ENCODE peak calls at places on chromosomes 1 and 21, in eight cellular contexts. One of them, this sample, is unnamed.

GRCh38 chr1:8889103-8889846 is 10.8 kb upstream of the ENO1 start:
- DNase-seq in ovary: no peak
- DNase-seq in HCT116: no peak
- DNase-seq in lower lobe of right lung: peak
- DNase-seq in PC-3: no peak
- DNase-seq in pancreas: no peak
- DNase-seq in left lung: no peak
- DNase-seq in AG04450: no peak
- DNase-seq in this sample: no peak

GRCh38 chr1:97759078-97759477 is 161.8 kb downstream of the DPYD start:
- DNase-seq in ovary: no peak
- DNase-seq in HCT116: no peak
- DNase-seq in lower lobe of right lung: no peak
- DNase-seq in PC-3: no peak
- DNase-seq in pancreas: no peak
- DNase-seq in left lung: no peak
- DNase-seq in AG04450: no peak
- DNase-seq in this sample: no peak

GRCh38 chr1:18836654-18837053 is 22.8 kb downstream of the TAS1R2 start:
- DNase-seq in ovary: no peak
- DNase-seq in HCT116: peak
- DNase-seq in lower lobe of right lung: no peak
- DNase-seq in PC-3: no peak
- DNase-seq in pancreas: no peak
- DNase-seq in left lung: no peak
- DNase-seq in AG04450: no peak
- DNase-seq in this sample: no peak

GRCh38 chr1:148373236-148373935 is 109.7 kb downstream of the PPIAL4G start:
- DNase-seq in ovary: no peak
- DNase-seq in HCT116: no peak
- DNase-seq in lower lobe of right lung: no peak
- DNase-seq in PC-3: no peak
- DNase-seq in pancreas: no peak
- DNase-seq in left lung: no peak
- DNase-seq in AG04450: no peak
- DNase-seq in this sample: no peak

GRCh38 chr21:35274090-35274489 is 225.0 kb upstream of the RUNX1 start:
- DNase-seq in ovary: no peak
- DNase-seq in HCT116: no peak
- DNase-seq in lower lobe of right lung: no peak
- DNase-seq in PC-3: no peak
- DNase-seq in pancreas: no peak
- DNase-seq in left lung: no peak
- DNase-seq in AG04450: no peak
- DNase-seq in this sample: no peak

GRCh38 chr1:109714661-109715372 is 2.8 kb downstream of the GSTM5 start:
- DNase-seq in ovary: no peak
- DNase-seq in HCT116: no peak
- DNase-seq in lower lobe of right lung: no peak
- DNase-seq in PC-3: no peak
- DNase-seq in pancreas: no peak
- DNase-seq in left lung: no peak
- DNase-seq in AG04450: no peak
- DNase-seq in this sample: no peak

GRCh38 chr1:200245492-200245891 is 164.3 kb downstream of the ZNF281 start:
- DNase-seq in ovary: no peak
- DNase-seq in HCT116: no peak
- DNase-seq in lower lobe of right lung: no peak
- DNase-seq in PC-3: peak
- DNase-seq in pancreas: peak
- DNase-seq in left lung: no peak
- DNase-seq in AG04450: no peak
- DNase-seq in this sample: no peak

GRCh38 chr1:115679141-115679611 is 37.4 kb downstream of the VANGL1 start:
- DNase-seq in ovary: peak
- DNase-seq in HCT116: no peak
- DNase-seq in lower lobe of right lung: no peak
- DNase-seq in PC-3: peak
- DNase-seq in pancreas: no peak
- DNase-seq in left lung: no peak
- DNase-seq in AG04450: peak
- DNase-seq in this sample: no peak

GRCh38 chr1:228082975-228083870 is 715 bp downstream of the ARF1 start:
- DNase-seq in ovary: peak
- DNase-seq in HCT116: no peak
- DNase-seq in lower lobe of right lung: peak
- DNase-seq in PC-3: peak
- DNase-seq in pancreas: peak
- DNase-seq in left lung: peak
- DNase-seq in AG04450: no peak
- DNase-seq in this sample: peak

GRCh38 chr1:147080671-147081394 is 91.4 kb downstream of the PRKAB2 start:
- DNase-seq in ovary: no peak
- DNase-seq in HCT116: no peak
- DNase-seq in lower lobe of right lung: no peak
- DNase-seq in PC-3: no peak
- DNase-seq in pancreas: no peak
- DNase-seq in left lung: no peak
- DNase-seq in AG04450: no peak
- DNase-seq in this sample: no peak

GRCh38 chr1:7040969-7041368 is 255.7 kb downstream of the CAMTA1 start:
- DNase-seq in ovary: no peak
- DNase-seq in HCT116: no peak
- DNase-seq in lower lobe of right lung: no peak
- DNase-seq in PC-3: no peak
- DNase-seq in pancreas: no peak
- DNase-seq in left lung: no peak
- DNase-seq in AG04450: no peak
- DNase-seq in this sample: no peak

GRCh38 chr1:45306319-45306718 is 20.4 kb upstream of the HPDL start:
- DNase-seq in ovary: no peak
- DNase-seq in HCT116: no peak
- DNase-seq in lower lobe of right lung: no peak
- DNase-seq in PC-3: peak
- DNase-seq in pancreas: no peak
- DNase-seq in left lung: no peak
- DNase-seq in AG04450: no peak
- DNase-seq in this sample: no peak

GRCh38 chr1:208834346-208835081 is 590.3 kb upstream of the PLXNA2 start:
- DNase-seq in ovary: no peak
- DNase-seq in HCT116: no peak
- DNase-seq in lower lobe of right lung: no peak
- DNase-seq in PC-3: no peak
- DNase-seq in pancreas: no peak
- DNase-seq in left lung: no peak
- DNase-seq in AG04450: no peak
- DNase-seq in this sample: no peak

GRCh38 chr1:199574949-199575348 is 452.6 kb upstream of the NR5A2 start:
- DNase-seq in ovary: no peak
- DNase-seq in HCT116: no peak
- DNase-seq in lower lobe of right lung: no peak
- DNase-seq in PC-3: no peak
- DNase-seq in pancreas: no peak
- DNase-seq in left lung: no peak
- DNase-seq in AG04450: no peak
- DNase-seq in this sample: no peak

GRCh38 chr1:7538849-7539771 is 232.0 kb upstream of the VAMP3 start:
- DNase-seq in ovary: no peak
- DNase-seq in HCT116: no peak
- DNase-seq in lower lobe of right lung: peak
- DNase-seq in PC-3: no peak
- DNase-seq in pancreas: no peak
- DNase-seq in left lung: no peak
- DNase-seq in AG04450: no peak
- DNase-seq in this sample: no peak

GRCh38 chr1:189805735-189806134 is 671.9 kb downstream of the BRINP3 start:
- DNase-seq in ovary: no peak
- DNase-seq in HCT116: no peak
- DNase-seq in lower lobe of right lung: no peak
- DNase-seq in PC-3: no peak
- DNase-seq in pancreas: no peak
- DNase-seq in left lung: no peak
- DNase-seq in AG04450: no peak
- DNase-seq in this sample: no peak

GRCh38 chr21:24290151-24290833 is 1317.0 kb downstream of the MRPL39 start:
- DNase-seq in ovary: no peak
- DNase-seq in HCT116: no peak
- DNase-seq in lower lobe of right lung: no peak
- DNase-seq in PC-3: no peak
- DNase-seq in pancreas: no peak
- DNase-seq in left lung: no peak
- DNase-seq in AG04450: no peak
- DNase-seq in this sample: no peak

GRCh38 chr1:39666772-39667171 is 5.1 kb downstream of the NT5C1A start:
- DNase-seq in ovary: no peak
- DNase-seq in HCT116: no peak
- DNase-seq in lower lobe of right lung: no peak
- DNase-seq in PC-3: no peak
- DNase-seq in pancreas: no peak
- DNase-seq in left lung: no peak
- DNase-seq in AG04450: no peak
- DNase-seq in this sample: no peak

GRCh38 chr1:241362350-241362749 is 5.3 kb upstream of the RGS7 start:
- DNase-seq in ovary: no peak
- DNase-seq in HCT116: no peak
- DNase-seq in lower lobe of right lung: no peak
- DNase-seq in PC-3: no peak
- DNase-seq in pancreas: no peak
- DNase-seq in left lung: no peak
- DNase-seq in AG04450: no peak
- DNase-seq in this sample: no peak

GRCh38 chr1:84505167-84506001 is 802 bp upstream of the SPATA1 start:
- DNase-seq in ovary: no peak
- DNase-seq in HCT116: no peak
- DNase-seq in lower lobe of right lung: no peak
- DNase-seq in PC-3: peak
- DNase-seq in pancreas: peak
- DNase-seq in left lung: no peak
- DNase-seq in AG04450: no peak
- DNase-seq in this sample: peak

GRCh38 chr1:1599030-1599916 is 662 bp downstream of the FNDC10 start:
- DNase-seq in ovary: no peak
- DNase-seq in HCT116: no peak
- DNase-seq in lower lobe of right lung: peak
- DNase-seq in PC-3: peak
- DNase-seq in pancreas: no peak
- DNase-seq in left lung: peak
- DNase-seq in AG04450: no peak
- DNase-seq in this sample: no peak
- TF ChIP-seq CTCF in ovary: no peak
- TF ChIP-seq CTCF in HCT116: no peak
- TF ChIP-seq CTCF in lower lobe of right lung: peak
- TF ChIP-seq CTCF in PC-3: no peak
- TF ChIP-seq CTCF in pancreas: no peak
- TF ChIP-seq CTCF in left lung: no peak
- TF ChIP-seq CTCF in AG04450: no peak
- TF ChIP-seq CTCF in this sample: no peak

DNA sequence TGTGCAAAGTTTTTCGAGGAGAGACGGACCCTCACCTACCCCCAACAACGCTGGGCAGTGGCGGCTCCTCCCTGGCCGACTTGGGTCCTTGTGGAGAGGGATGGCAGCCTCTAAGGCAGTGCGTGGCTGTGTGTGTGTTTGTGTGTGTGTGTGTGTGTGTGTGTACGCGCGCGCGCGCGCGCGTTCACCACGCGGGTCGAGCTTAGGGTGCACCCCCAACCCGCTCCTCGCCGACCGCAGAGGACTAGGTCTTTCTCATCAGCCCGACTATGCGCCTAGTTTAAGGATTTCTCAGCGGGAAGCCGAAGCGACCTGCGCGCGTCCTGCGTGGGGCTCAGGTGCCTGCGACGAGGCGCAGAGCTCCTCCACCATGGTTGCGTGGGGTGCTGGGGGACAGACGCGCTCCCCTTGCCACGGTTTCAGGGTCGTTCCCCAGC is 940 bp downstream of the SOX13 start:
- DNase-seq in ovary: peak
- DNase-seq in HCT116: no peak
- DNase-seq in lower lobe of right lung: no peak
- DNase-seq in PC-3: peak
- DNase-seq in pancreas: no peak
- DNase-seq in left lung: no peak
- DNase-seq in AG04450: no peak
- DNase-seq in this sample: no peak
- H3K27ac ChIP-seq in ovary: peak
- H3K27ac ChIP-seq in HCT116: peak
- H3K27ac ChIP-seq in lower lobe of right lung: peak
- H3K27ac ChIP-seq in PC-3: peak
- H3K27ac ChIP-seq in pancreas: peak
- H3K27ac ChIP-seq in left lung: peak
- H3K27ac ChIP-seq in AG04450: no peak
- H3K27ac ChIP-seq in this sample: no peak

GRCh38 chr1:26541816-26542711 is 12.5 kb downstream of the RPS6KA1 start:
- DNase-seq in ovary: peak
- DNase-seq in HCT116: no peak
- DNase-seq in lower lobe of right lung: peak
- DNase-seq in PC-3: peak
- DNase-seq in pancreas: peak
- DNase-seq in left lung: peak
- DNase-seq in AG04450: peak
- DNase-seq in this sample: peak
- TF ChIP-seq CTCF in ovary: no peak
- TF ChIP-seq CTCF in HCT116: no peak
- TF ChIP-seq CTCF in lower lobe of right lung: peak
- TF ChIP-seq CTCF in PC-3: peak
- TF ChIP-seq CTCF in pancreas: no peak
- TF ChIP-seq CTCF in left lung: peak
- TF ChIP-seq CTCF in AG04450: peak
- TF ChIP-seq CTCF in this sample: peak

DNA sequence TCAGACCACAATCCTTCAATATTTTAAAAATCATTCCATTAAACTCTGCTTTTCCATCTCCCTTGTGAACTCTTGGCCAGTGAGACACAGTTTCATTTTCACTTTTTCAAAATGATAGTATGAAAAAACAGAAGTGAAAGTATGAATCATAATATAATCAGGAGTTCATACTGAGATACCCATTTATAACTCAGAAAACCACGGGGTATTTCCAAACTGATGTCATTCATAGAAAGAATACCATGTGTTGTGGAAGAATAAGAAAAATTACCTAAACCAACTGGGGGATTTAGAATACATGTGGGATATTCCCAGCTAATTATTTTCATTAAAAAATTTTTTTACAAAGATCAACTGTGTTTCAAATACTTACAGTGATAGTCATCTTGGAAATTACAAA is 149.9 kb downstream of the MRPL39 start:
- DNase-seq in ovary: no peak
- DNase-seq in HCT116: no peak
- DNase-seq in lower lobe of right lung: no peak
- DNase-seq in PC-3: peak
- DNase-seq in pancreas: no peak
- DNase-seq in left lung: no peak
- DNase-seq in AG04450: peak
- DNase-seq in this sample: no peak
- H3K27ac ChIP-seq in ovary: no peak
- H3K27ac ChIP-seq in HCT116: no peak
- H3K27ac ChIP-seq in lower lobe of right lung: no peak
- H3K27ac ChIP-seq in PC-3: peak
- H3K27ac ChIP-seq in pancreas: no peak
- H3K27ac ChIP-seq in left lung: peak
- H3K27ac ChIP-seq in AG04450: no peak
- H3K27ac ChIP-seq in this sample: no peak

GRCh38 chr1:226309398-226310122 is 596 bp upstream of the LIN9 start:
- DNase-seq in ovary: peak
- DNase-seq in HCT116: no peak
- DNase-seq in lower lobe of right lung: peak
- DNase-seq in PC-3: peak
- DNase-seq in pancreas: peak
- DNase-seq in left lung: no peak
- DNase-seq in AG04450: no peak
- DNase-seq in this sample: peak
- TF ChIP-seq CTCF in ovary: peak
- TF ChIP-seq CTCF in HCT116: no peak
- TF ChIP-seq CTCF in lower lobe of right lung: no peak
- TF ChIP-seq CTCF in PC-3: no peak
- TF ChIP-seq CTCF in pancreas: no peak
- TF ChIP-seq CTCF in left lung: no peak
- TF ChIP-seq CTCF in AG04450: peak
- TF ChIP-seq CTCF in this sample: no peak